ENCODE peak calls at places on chromosomes 4 and X, in eight cellular contexts. One of them, this sample, is unnamed.

GRCh38 chr4:40143926-40144508 is 52.8 kb upstream of the RHOH start:
- DNase-seq in GM12891: no peak
- DNase-seq in NCI-H1092: no peak
- DNase-seq in brain microvascular endothelial cell: no peak
- DNase-seq in activated CD4-positive, alpha-beta memory T cell treated with anti-CD3 and anti-CD28 coated beads, Interleukin-2, amount 10 ng/mL, durations not matched to agents 7 days and 5 days: no peak
- DNase-seq in left cardiac atrium: no peak
- DNase-seq in OCI-LY7: no peak
- DNase-seq in SJSA1: no peak
- DNase-seq in this sample: no peak

GRCh38 chrX:68841251-68842049 is 12.6 kb downstream of the EFNB1 start:
- DNase-seq in brain microvascular endothelial cell: no peak
- DNase-seq in left cardiac atrium: peak; percentile 30
- DNase-seq in NCI-H1092: peak; percentile 39
- DNase-seq in OCI-LY7: no peak
- DNase-seq in activated CD4-positive, alpha-beta memory T cell treated with anti-CD3 and anti-CD28 coated beads, Interleukin-2, amount 10 ng/mL, durations not matched to agents 7 days and 5 days: no peak
- DNase-seq in SJSA1: no peak
- DNase-seq in GM12891: no peak
- DNase-seq in this sample: no peak

GRCh38 chr4:78710536-78710935 is 65.6 kb upstream of the BMP2K start:
- DNase-seq in brain microvascular endothelial cell: peak; percentile 6
- DNase-seq in SJSA1: no peak
- DNase-seq in OCI-LY7: no peak
- DNase-seq in activated CD4-positive, alpha-beta memory T cell treated with anti-CD3 and anti-CD28 coated beads, Interleukin-2, amount 10 ng/mL, durations not matched to agents 7 days and 5 days: no peak
- DNase-seq in left cardiac atrium: no peak
- DNase-seq in NCI-H1092: no peak
- DNase-seq in GM12891: no peak
- DNase-seq in this sample: peak; percentile 5

GRCh38 chr4:166043801-166044200 is 170.8 kb downstream of the TLL1 start:
- DNase-seq in brain microvascular endothelial cell: no peak
- DNase-seq in activated CD4-positive, alpha-beta memory T cell treated with anti-CD3 and anti-CD28 coated beads, Interleukin-2, amount 10 ng/mL, durations not matched to agents 7 days and 5 days: no peak
- DNase-seq in NCI-H1092: no peak
- DNase-seq in GM12891: no peak
- DNase-seq in SJSA1: no peak
- DNase-seq in left cardiac atrium: no peak
- DNase-seq in OCI-LY7: no peak
- DNase-seq in this sample: no peak

GRCh38 chr4:36573441-36573840 is 292.0 kb downstream of the DTHD1 start:
- DNase-seq in GM12891: no peak
- DNase-seq in activated CD4-positive, alpha-beta memory T cell treated with anti-CD3 and anti-CD28 coated beads, Interleukin-2, amount 10 ng/mL, durations not matched to agents 7 days and 5 days: no peak
- DNase-seq in NCI-H1092: no peak
- DNase-seq in OCI-LY7: no peak
- DNase-seq in left cardiac atrium: no peak
- DNase-seq in brain microvascular endothelial cell: no peak
- DNase-seq in SJSA1: no peak
- DNase-seq in this sample: no peak

GRCh38 chrX:34778961-34779360 is 121.9 kb upstream of the TMEM47 start:
- DNase-seq in brain microvascular endothelial cell: peak; percentile 65
- DNase-seq in left cardiac atrium: no peak
- DNase-seq in GM12891: no peak
- DNase-seq in NCI-H1092: no peak
- DNase-seq in SJSA1: no peak
- DNase-seq in activated CD4-positive, alpha-beta memory T cell treated with anti-CD3 and anti-CD28 coated beads, Interleukin-2, amount 10 ng/mL, durations not matched to agents 7 days and 5 days: no peak
- DNase-seq in OCI-LY7: no peak
- DNase-seq in this sample: peak; percentile 11

GRCh38 chr4:21366312-21366711 is 582.3 kb downstream of the KCNIP4 start:
- DNase-seq in NCI-H1092: no peak
- DNase-seq in brain microvascular endothelial cell: no peak
- DNase-seq in GM12891: no peak
- DNase-seq in SJSA1: no peak
- DNase-seq in activated CD4-positive, alpha-beta memory T cell treated with anti-CD3 and anti-CD28 coated beads, Interleukin-2, amount 10 ng/mL, durations not matched to agents 7 days and 5 days: no peak
- DNase-seq in left cardiac atrium: no peak
- DNase-seq in OCI-LY7: no peak
- DNase-seq in this sample: peak; percentile 49

GRCh38 chr4:141215972-141216761 is 4.5 kb upstream of the ZNF330 start:
- DNase-seq in activated CD4-positive, alpha-beta memory T cell treated with anti-CD3 and anti-CD28 coated beads, Interleukin-2, amount 10 ng/mL, durations not matched to agents 7 days and 5 days: no peak
- DNase-seq in OCI-LY7: no peak
- DNase-seq in left cardiac atrium: no peak
- DNase-seq in NCI-H1092: no peak
- DNase-seq in GM12891: no peak
- DNase-seq in brain microvascular endothelial cell: no peak
- DNase-seq in SJSA1: no peak
- DNase-seq in this sample: no peak

GRCh38 chrX:136812286-136812685 is 31.6 kb upstream of the ARHGEF6 start:
- DNase-seq in left cardiac atrium: no peak
- DNase-seq in activated CD4-positive, alpha-beta memory T cell treated with anti-CD3 and anti-CD28 coated beads, Interleukin-2, amount 10 ng/mL, durations not matched to agents 7 days and 5 days: no peak
- DNase-seq in brain microvascular endothelial cell: no peak
- DNase-seq in SJSA1: no peak
- DNase-seq in GM12891: no peak
- DNase-seq in OCI-LY7: no peak
- DNase-seq in NCI-H1092: no peak
- DNase-seq in this sample: no peak

GRCh38 chrX:119194631-119195030 is 41.5 kb upstream of the PGRMC1 start:
- DNase-seq in NCI-H1092: no peak
- DNase-seq in GM12891: no peak
- DNase-seq in left cardiac atrium: no peak
- DNase-seq in SJSA1: no peak
- DNase-seq in OCI-LY7: no peak
- DNase-seq in activated CD4-positive, alpha-beta memory T cell treated with anti-CD3 and anti-CD28 coated beads, Interleukin-2, amount 10 ng/mL, durations not matched to agents 7 days and 5 days: no peak
- DNase-seq in brain microvascular endothelial cell: no peak
- DNase-seq in this sample: peak; percentile 0

GRCh38 chr4:150237110-150237852 is 159.0 kb downstream of the DCLK2 start:
- DNase-seq in NCI-H1092: no peak
- DNase-seq in activated CD4-positive, alpha-beta memory T cell treated with anti-CD3 and anti-CD28 coated beads, Interleukin-2, amount 10 ng/mL, durations not matched to agents 7 days and 5 days: no peak
- DNase-seq in SJSA1: no peak
- DNase-seq in GM12891: no peak
- DNase-seq in OCI-LY7: no peak
- DNase-seq in brain microvascular endothelial cell: peak; percentile 70
- DNase-seq in left cardiac atrium: no peak
- DNase-seq in this sample: peak; percentile 93

GRCh38 chr4:19651481-19651880 is 600.2 kb upstream of the SLIT2 start:
- DNase-seq in SJSA1: no peak
- DNase-seq in NCI-H1092: no peak
- DNase-seq in GM12891: no peak
- DNase-seq in brain microvascular endothelial cell: no peak
- DNase-seq in OCI-LY7: no peak
- DNase-seq in activated CD4-positive, alpha-beta memory T cell treated with anti-CD3 and anti-CD28 coated beads, Interleukin-2, amount 10 ng/mL, durations not matched to agents 7 days and 5 days: no peak
- DNase-seq in left cardiac atrium: no peak
- DNase-seq in this sample: no peak

GRCh38 chr4:142238589-142238988 is 602.2 kb downstream of the IL15 start:
- DNase-seq in left cardiac atrium: no peak
- DNase-seq in GM12891: no peak
- DNase-seq in NCI-H1092: no peak
- DNase-seq in brain microvascular endothelial cell: peak; percentile 54
- DNase-seq in OCI-LY7: no peak
- DNase-seq in SJSA1: no peak
- DNase-seq in activated CD4-positive, alpha-beta memory T cell treated with anti-CD3 and anti-CD28 coated beads, Interleukin-2, amount 10 ng/mL, durations not matched to agents 7 days and 5 days: no peak
- DNase-seq in this sample: peak; percentile 3

GRCh38 chr4:48041535-48042137 is 25.1 kb downstream of the NIPAL1 start:
- DNase-seq in brain microvascular endothelial cell: no peak
- DNase-seq in SJSA1: no peak
- DNase-seq in OCI-LY7: no peak
- DNase-seq in NCI-H1092: no peak
- DNase-seq in activated CD4-positive, alpha-beta memory T cell treated with anti-CD3 and anti-CD28 coated beads, Interleukin-2, amount 10 ng/mL, durations not matched to agents 7 days and 5 days: no peak
- DNase-seq in GM12891: no peak
- DNase-seq in left cardiac atrium: no peak
- DNase-seq in this sample: no peak

GRCh38 chrX:8987672-8988250 is 46.2 kb downstream of the FAM9B start:
- DNase-seq in OCI-LY7: peak; percentile 21
- DNase-seq in brain microvascular endothelial cell: no peak
- DNase-seq in left cardiac atrium: no peak
- DNase-seq in GM12891: no peak
- DNase-seq in NCI-H1092: no peak
- DNase-seq in SJSA1: no peak
- DNase-seq in activated CD4-positive, alpha-beta memory T cell treated with anti-CD3 and anti-CD28 coated beads, Interleukin-2, amount 10 ng/mL, durations not matched to agents 7 days and 5 days: no peak
- DNase-seq in this sample: no peak

GRCh38 chr4:178881937-178882336 is 1439.7 kb upstream of the AGA start:
- DNase-seq in left cardiac atrium: no peak
- DNase-seq in SJSA1: no peak
- DNase-seq in OCI-LY7: no peak
- DNase-seq in brain microvascular endothelial cell: no peak
- DNase-seq in NCI-H1092: no peak
- DNase-seq in GM12891: no peak
- DNase-seq in activated CD4-positive, alpha-beta memory T cell treated with anti-CD3 and anti-CD28 coated beads, Interleukin-2, amount 10 ng/mL, durations not matched to agents 7 days and 5 days: no peak
- DNase-seq in this sample: no peak

GRCh38 chr4:153115322-153116100 is 88.7 kb upstream of the TRIM2 start:
- DNase-seq in GM12891: no peak
- DNase-seq in OCI-LY7: peak; percentile 80
- DNase-seq in SJSA1: peak; percentile 58
- DNase-seq in NCI-H1092: no peak
- DNase-seq in activated CD4-positive, alpha-beta memory T cell treated with anti-CD3 and anti-CD28 coated beads, Interleukin-2, amount 10 ng/mL, durations not matched to agents 7 days and 5 days: peak; percentile 82
- DNase-seq in brain microvascular endothelial cell: peak; percentile 66
- DNase-seq in left cardiac atrium: no peak
- DNase-seq in this sample: peak; percentile 74

GRCh38 chr4:156971623-156972369 is at the start of gene PDGFC:
- DNase-seq in left cardiac atrium: peak; percentile 75
- DNase-seq in OCI-LY7: no peak
- DNase-seq in NCI-H1092: peak; percentile 21
- DNase-seq in GM12891: peak; percentile 22
- DNase-seq in brain microvascular endothelial cell: peak; percentile 65
- DNase-seq in activated CD4-positive, alpha-beta memory T cell treated with anti-CD3 and anti-CD28 coated beads, Interleukin-2, amount 10 ng/mL, durations not matched to agents 7 days and 5 days: no peak
- DNase-seq in SJSA1: peak; percentile 85
- DNase-seq in this sample: no peak

GRCh38 chr4:41256740-41257256 is at the start of gene UCHL1:
- DNase-seq in activated CD4-positive, alpha-beta memory T cell treated with anti-CD3 and anti-CD28 coated beads, Interleukin-2, amount 10 ng/mL, durations not matched to agents 7 days and 5 days: no peak
- DNase-seq in brain microvascular endothelial cell: peak; percentile 93
- DNase-seq in left cardiac atrium: peak; percentile 59
- DNase-seq in GM12891: peak; percentile 43
- DNase-seq in SJSA1: peak; percentile 41
- DNase-seq in OCI-LY7: peak; percentile 96
- DNase-seq in NCI-H1092: peak; percentile 93
- DNase-seq in this sample: peak; percentile 13

GRCh38 chr4:23455482-23455881 is 434.4 kb downstream of the PPARGC1A start:
- DNase-seq in SJSA1: no peak
- DNase-seq in brain microvascular endothelial cell: no peak
- DNase-seq in NCI-H1092: no peak
- DNase-seq in left cardiac atrium: no peak
- DNase-seq in activated CD4-positive, alpha-beta memory T cell treated with anti-CD3 and anti-CD28 coated beads, Interleukin-2, amount 10 ng/mL, durations not matched to agents 7 days and 5 days: no peak
- DNase-seq in GM12891: no peak
- DNase-seq in OCI-LY7: peak; percentile 9
- DNase-seq in this sample: peak; percentile 10

GRCh38 chrX:72060196-72060974 is 71.3 kb downstream of the RTL5 start:
- DNase-seq in activated CD4-positive, alpha-beta memory T cell treated with anti-CD3 and anti-CD28 coated beads, Interleukin-2, amount 10 ng/mL, durations not matched to agents 7 days and 5 days: no peak
- DNase-seq in NCI-H1092: peak; percentile 57
- DNase-seq in brain microvascular endothelial cell: no peak
- DNase-seq in GM12891: no peak
- DNase-seq in OCI-LY7: no peak
- DNase-seq in SJSA1: no peak
- DNase-seq in left cardiac atrium: no peak
- DNase-seq in this sample: no peak

GRCh38 chr4:183295711-183296110 is 24.4 kb downstream of the CLDN22 start:
- DNase-seq in NCI-H1092: no peak
- DNase-seq in activated CD4-positive, alpha-beta memory T cell treated with anti-CD3 and anti-CD28 coated beads, Interleukin-2, amount 10 ng/mL, durations not matched to agents 7 days and 5 days: no peak
- DNase-seq in SJSA1: no peak
- DNase-seq in left cardiac atrium: no peak
- DNase-seq in brain microvascular endothelial cell: no peak
- DNase-seq in OCI-LY7: no peak
- DNase-seq in GM12891: no peak
- DNase-seq in this sample: no peak

GRCh38 chr4:181272427-181272826 is 970.8 kb upstream of the TENM3 start:
- DNase-seq in SJSA1: no peak
- DNase-seq in left cardiac atrium: no peak
- DNase-seq in brain microvascular endothelial cell: no peak
- DNase-seq in OCI-LY7: no peak
- DNase-seq in NCI-H1092: no peak
- DNase-seq in activated CD4-positive, alpha-beta memory T cell treated with anti-CD3 and anti-CD28 coated beads, Interleukin-2, amount 10 ng/mL, durations not matched to agents 7 days and 5 days: no peak
- DNase-seq in GM12891: no peak
- DNase-seq in this sample: no peak

GRCh38 chr4:153722036-153722435 is 37.8 kb downstream of the RNF175 start:
- DNase-seq in brain microvascular endothelial cell: no peak
- DNase-seq in OCI-LY7: no peak
- DNase-seq in left cardiac atrium: no peak
- DNase-seq in GM12891: no peak
- DNase-seq in NCI-H1092: no peak
- DNase-seq in SJSA1: no peak
- DNase-seq in activated CD4-positive, alpha-beta memory T cell treated with anti-CD3 and anti-CD28 coated beads, Interleukin-2, amount 10 ng/mL, durations not matched to agents 7 days and 5 days: no peak
- DNase-seq in this sample: no peak

GRCh38 chr4:101421393-101421792 is 74.1 kb upstream of the PPP3CA start:
- DNase-seq in SJSA1: no peak
- DNase-seq in left cardiac atrium: no peak
- DNase-seq in NCI-H1092: no peak
- DNase-seq in GM12891: no peak
- DNase-seq in OCI-LY7: no peak
- DNase-seq in activated CD4-positive, alpha-beta memory T cell treated with anti-CD3 and anti-CD28 coated beads, Interleukin-2, amount 10 ng/mL, durations not matched to agents 7 days and 5 days: no peak
- DNase-seq in brain microvascular endothelial cell: no peak
- DNase-seq in this sample: no peak

GRCh38 chr4:11914406-11914805 is 485.7 kb upstream of the HS3ST1 start:
- DNase-seq in activated CD4-positive, alpha-beta memory T cell treated with anti-CD3 and anti-CD28 coated beads, Interleukin-2, amount 10 ng/mL, durations not matched to agents 7 days and 5 days: no peak
- DNase-seq in OCI-LY7: no peak
- DNase-seq in NCI-H1092: no peak
- DNase-seq in SJSA1: no peak
- DNase-seq in brain microvascular endothelial cell: no peak
- DNase-seq in GM12891: no peak
- DNase-seq in left cardiac atrium: no peak
- DNase-seq in this sample: no peak

GRCh38 chrX:69503835-69504625 is at the start of gene NALF2:
- DNase-seq in left cardiac atrium: peak; percentile 70
- DNase-seq in brain microvascular endothelial cell: no peak
- DNase-seq in SJSA1: no peak
- DNase-seq in activated CD4-positive, alpha-beta memory T cell treated with anti-CD3 and anti-CD28 coated beads, Interleukin-2, amount 10 ng/mL, durations not matched to agents 7 days and 5 days: peak; percentile 46
- DNase-seq in GM12891: no peak
- DNase-seq in NCI-H1092: peak; percentile 57
- DNase-seq in OCI-LY7: peak; percentile 80
- DNase-seq in this sample: peak; percentile 12

GRCh38 chr4:137775701-137776100 is 243.4 kb upstream of the PCDH18 start:
- DNase-seq in activated CD4-positive, alpha-beta memory T cell treated with anti-CD3 and anti-CD28 coated beads, Interleukin-2, amount 10 ng/mL, durations not matched to agents 7 days and 5 days: no peak
- DNase-seq in OCI-LY7: no peak
- DNase-seq in NCI-H1092: no peak
- DNase-seq in GM12891: no peak
- DNase-seq in SJSA1: no peak
- DNase-seq in brain microvascular endothelial cell: no peak
- DNase-seq in left cardiac atrium: no peak
- DNase-seq in this sample: no peak

GRCh38 chr4:42995343-42995944 is 102.9 kb downstream of the GRXCR1 start:
- DNase-seq in activated CD4-positive, alpha-beta memory T cell treated with anti-CD3 and anti-CD28 coated beads, Interleukin-2, amount 10 ng/mL, durations not matched to agents 7 days and 5 days: no peak
- DNase-seq in NCI-H1092: peak; percentile 42
- DNase-seq in left cardiac atrium: no peak
- DNase-seq in SJSA1: no peak
- DNase-seq in GM12891: peak; percentile 18
- DNase-seq in brain microvascular endothelial cell: no peak
- DNase-seq in OCI-LY7: peak; percentile 27
- DNase-seq in this sample: peak; percentile 21

GRCh38 chr4:39732728-39733127 is 34.8 kb downstream of the UBE2K start:
- DNase-seq in brain microvascular endothelial cell: peak; percentile 87
- DNase-seq in SJSA1: no peak
- DNase-seq in NCI-H1092: no peak
- DNase-seq in left cardiac atrium: no peak
- DNase-seq in activated CD4-positive, alpha-beta memory T cell treated with anti-CD3 and anti-CD28 coated beads, Interleukin-2, amount 10 ng/mL, durations not matched to agents 7 days and 5 days: no peak
- DNase-seq in OCI-LY7: no peak
- DNase-seq in GM12891: no peak
- DNase-seq in this sample: peak; percentile 31

GRCh38 chrX:115650916-115651315 is 89.9 kb downstream of the PLS3 start:
- DNase-seq in brain microvascular endothelial cell: peak; percentile 38
- DNase-seq in activated CD4-positive, alpha-beta memory T cell treated with anti-CD3 and anti-CD28 coated beads, Interleukin-2, amount 10 ng/mL, durations not matched to agents 7 days and 5 days: no peak
- DNase-seq in OCI-LY7: peak; percentile 8
- DNase-seq in NCI-H1092: peak; percentile 64
- DNase-seq in GM12891: no peak
- DNase-seq in left cardiac atrium: no peak
- DNase-seq in SJSA1: peak; percentile 45
- DNase-seq in this sample: peak; percentile 12

GRCh38 chr4:114076865-114077264 is 97.4 kb upstream of the ARSJ start:
- DNase-seq in GM12891: no peak
- DNase-seq in left cardiac atrium: no peak
- DNase-seq in activated CD4-positive, alpha-beta memory T cell treated with anti-CD3 and anti-CD28 coated beads, Interleukin-2, amount 10 ng/mL, durations not matched to agents 7 days and 5 days: no peak
- DNase-seq in brain microvascular endothelial cell: no peak
- DNase-seq in NCI-H1092: no peak
- DNase-seq in SJSA1: no peak
- DNase-seq in OCI-LY7: no peak
- DNase-seq in this sample: no peak

GRCh38 chrX:53086464-53086863 is 4.3 kb downstream of the TSPYL2 start:
- DNase-seq in SJSA1: no peak
- DNase-seq in activated CD4-positive, alpha-beta memory T cell treated with anti-CD3 and anti-CD28 coated beads, Interleukin-2, amount 10 ng/mL, durations not matched to agents 7 days and 5 days: no peak
- DNase-seq in NCI-H1092: no peak
- DNase-seq in GM12891: no peak
- DNase-seq in brain microvascular endothelial cell: no peak
- DNase-seq in left cardiac atrium: peak; percentile 54
- DNase-seq in OCI-LY7: no peak
- DNase-seq in this sample: no peak

GRCh38 chr4:2426711-2427275 is 8.0 kb downstream of the CFAP99 start:
- DNase-seq in GM12891: no peak
- DNase-seq in OCI-LY7: no peak
- DNase-seq in NCI-H1092: no peak
- DNase-seq in brain microvascular endothelial cell: no peak
- DNase-seq in SJSA1: no peak
- DNase-seq in activated CD4-positive, alpha-beta memory T cell treated with anti-CD3 and anti-CD28 coated beads, Interleukin-2, amount 10 ng/mL, durations not matched to agents 7 days and 5 days: no peak
- DNase-seq in left cardiac atrium: no peak
- DNase-seq in this sample: no peak

This sample was measured in kidney glomerular epithelial cell.